ENCODE peak calls at places on chromosomes 2 and 18, in seven cellular contexts. I is K562, G is HCT116, O is SK-N-SH, Y is HepG2, L is H1, R is GM12878. Z is an unnamed sample.

GRCh38 chr2:172172513-172173217 is 70.0 kb upstream of the DLX2 start:
- DNase-seq in Y (peak), R (no peak), O (peak), L (peak), G (peak), I (peak), Z (peak)

GRCh38 chr2:118774458-118775133 is 72.9 kb downstream of the EN1 start:
- DNase-seq in L (peak), R (no peak), G (no peak), I (peak), Y (no peak), O (peak), Z (peak)

GRCh38 chr2:165115258-165115657 is 88.6 kb downstream of the SCN3A start:
- DNase-seq in Y (peak), L (no peak), R (no peak), I (no peak), O (no peak), G (no peak), Z (no peak)

GRCh38 chr2:53856272-53856671 is 3.5 kb downstream of the GPR75 start:
- DNase-seq in O (peak), I (no peak), L (no peak), R (no peak), G (no peak), Y (no peak), Z (no peak)

GRCh38 chr18:75201273-75201898 is 7.6 kb downstream of the PTGR3 start:
- DNase-seq in I (no peak), L (no peak), O (no peak), Y (no peak), R (no peak), G (no peak), Z (no peak)

GRCh38 chr2:30768708-30769580 is 38.3 kb downstream of the CAPN13 start:
- DNase-seq in O (no peak), G (no peak), I (no peak), Y (no peak), L (no peak), R (no peak), Z (no peak)

GRCh38 chr2:160680974-160681373 is 187.4 kb upstream of the RBMS1 start:
- DNase-seq in O (no peak), I (no peak), G (no peak), L (no peak), R (no peak), Y (no peak), Z (no peak)

GRCh38 chr2:74333175-74333574 is 10.0 kb downstream of the SLC4A5 start:
- DNase-seq in R (no peak), L (peak), I (no peak), O (peak), G (peak), Y (peak), Z (no peak)

GRCh38 chr2:37711831-37712230 is 40.4 kb upstream of the CDC42EP3 start:
- DNase-seq in L (no peak), R (no peak), G (no peak), I (no peak), O (no peak), Y (no peak), Z (no peak)

GRCh38 chr2:46119453-46119852 is 177.8 kb upstream of the EPAS1 start:
- DNase-seq in Y (peak), I (no peak), O (peak), R (no peak), G (no peak), L (no peak), Z (no peak)

GRCh38 chr2:232438951-232439757 is 16.8 kb upstream of the ALPI start:
- DNase-seq in I (peak), L (peak), O (peak), Y (no peak), R (no peak), G (no peak), Z (peak)

GRCh38 chr2:95353055-95353575 is 49.4 kb upstream of the FAHD2A start:
- DNase-seq in R (no peak), Y (no peak), L (peak), G (no peak), O (no peak), I (no peak), Z (no peak)

GRCh38 chr2:18399601-18400000 is 160.9 kb downstream of the RDH14 start:
- DNase-seq in R (no peak), I (no peak), Y (no peak), L (no peak), G (no peak), O (no peak), Z (no peak)

GRCh38 chr2:44010266-44010665 is 14.5 kb upstream of the LRPPRC start:
- DNase-seq in G (no peak), O (no peak), I (no peak), L (no peak), R (no peak), Y (no peak), Z (no peak)

GRCh38 chr2:197575987-197576386 is 60.1 kb downstream of the MOB4 start:
- DNase-seq in L (no peak), I (no peak), O (no peak), R (no peak), G (no peak), Y (no peak), Z (no peak)

GRCh38 chr18:44588466-44588865 is 92.2 kb upstream of the SETBP1 start:
- DNase-seq in Y (no peak), R (no peak), O (no peak), L (no peak), G (no peak), I (no peak), Z (no peak)

DNA sequence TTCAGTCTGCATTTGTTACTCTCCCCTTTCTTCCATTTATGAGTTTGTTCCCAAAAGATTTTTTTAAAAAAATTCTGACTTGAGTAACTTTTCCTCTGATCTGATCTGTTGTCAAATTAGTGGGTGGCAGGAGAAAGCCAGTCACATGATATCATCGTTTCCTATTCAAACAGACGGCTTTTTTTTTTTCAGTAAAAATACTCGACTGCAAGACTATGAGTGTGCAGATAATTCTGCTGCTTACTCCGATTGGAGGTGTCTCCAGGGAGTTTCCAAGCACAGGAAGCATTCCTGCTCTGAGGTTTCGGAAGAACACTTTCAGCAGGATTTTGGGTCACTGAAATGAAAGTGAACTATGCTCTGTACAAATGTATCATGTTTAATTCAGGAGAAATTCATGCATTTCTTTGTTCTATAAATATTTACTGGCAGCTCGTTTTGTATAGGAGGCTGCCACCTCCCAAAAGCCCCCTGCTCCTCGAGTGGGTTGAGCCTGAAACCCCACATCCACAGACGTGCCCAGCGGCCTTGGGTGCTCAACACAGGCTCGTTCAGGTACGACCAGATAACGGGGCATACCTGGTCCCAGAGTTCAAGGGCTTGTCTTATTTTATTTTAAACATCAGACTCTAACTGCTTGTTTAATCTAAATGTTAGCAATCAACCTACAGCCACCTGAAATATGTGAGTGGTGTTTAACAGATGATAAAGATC is 126.9 kb upstream of the ZNF516 start:
- DNase-seq in R (no peak), L (no peak), G (no peak), Y (no peak), I (no peak), O (no peak), Z (no peak)
- TF ChIP-seq JUND in R (no peak), L (no peak), G (no peak), Y (no peak), I (no peak), O (no peak), Z (no peak)

GRCh38 chr2:32064021-32064678 is 794 bp downstream of the SPAST start:
- DNase-seq in O (peak), L (no peak), G (no peak), Y (no peak), R (no peak), I (peak), Z (peak)
- TF ChIP-seq JUND in O (no peak), L (no peak), G (no peak), Y (no peak), R (no peak), I (no peak), Z (no peak)

GRCh38 chr18:26383454-26384270 is 157.4 kb downstream of the TAF4B start:
- DNase-seq in G (peak), I (peak), O (peak), L (no peak), Y (peak), R (peak), Z (no peak)
- TF ChIP-seq JUND in G (no peak), I (no peak), O (no peak), L (no peak), Y (no peak), R (no peak), Z (no peak)

GRCh38 chr2:241269707-241270520 is 45.6 kb downstream of the HDLBP start:
- DNase-seq in I (no peak), O (no peak), L (no peak), R (no peak), Y (no peak), G (no peak), Z (no peak)

GRCh38 chr2:241265506-241265905 is 50.0 kb downstream of the HDLBP start:
- DNase-seq in L (no peak), Y (no peak), O (no peak), G (no peak), R (no peak), I (no peak), Z (no peak)

GRCh38 chr2:241268306-241268705 is 47.2 kb downstream of the HDLBP start:
- DNase-seq in O (no peak), L (no peak), G (no peak), Y (no peak), I (no peak), R (no peak), Z (no peak)

GRCh38 chr2:241268716-241269445 is 46.6 kb downstream of the HDLBP start:
- DNase-seq in R (no peak), Y (no peak), O (no peak), I (no peak), L (no peak), G (no peak), Z (no peak)

DNA sequence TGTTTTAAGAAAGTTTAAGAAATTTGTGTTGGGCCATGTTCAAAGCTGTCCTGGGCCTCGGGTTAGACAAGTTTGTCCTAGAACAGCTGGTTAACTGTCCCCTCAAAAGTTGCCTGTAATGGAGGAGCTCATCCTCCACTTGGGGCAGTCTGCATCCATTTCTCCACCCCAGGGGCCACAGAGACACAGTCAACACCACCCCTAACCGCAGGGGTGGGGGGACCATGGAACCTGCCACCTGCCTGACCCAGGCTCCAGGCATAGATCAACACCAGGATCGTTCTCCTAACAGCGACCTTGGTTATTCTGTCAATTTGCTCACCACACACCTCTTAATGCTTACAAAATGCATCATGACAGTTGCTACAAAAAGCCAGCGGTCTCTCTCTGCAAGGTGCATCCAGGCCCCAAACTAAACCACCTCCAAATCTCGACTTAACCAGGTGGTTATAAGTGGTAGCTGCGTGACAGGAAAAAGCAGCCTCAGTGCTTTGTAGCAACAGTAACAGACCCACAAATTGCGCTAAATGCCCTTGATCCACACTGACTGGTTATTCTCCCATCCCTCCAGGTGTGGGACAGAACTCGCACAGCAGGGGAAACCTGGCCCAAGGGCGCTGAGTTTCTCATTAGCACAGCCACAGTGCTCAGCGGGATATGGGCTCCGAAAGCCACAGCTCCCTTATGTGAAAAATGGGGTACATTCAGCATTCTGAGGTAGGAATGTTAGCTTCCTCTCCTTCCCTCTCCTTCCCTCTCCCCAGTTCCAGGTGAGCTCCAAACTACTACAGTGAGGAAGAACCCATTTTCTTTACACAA is 48.0 kb downstream of the HDLBP start:
- DNase-seq in O (no peak), R (no peak), G (no peak), L (no peak), Y (peak), I (no peak), Z (no peak)
- TF ChIP-seq JUND in O (no peak), R (no peak), G (no peak), L (no peak), Y (no peak), I (no peak), Z (no peak)

DNA sequence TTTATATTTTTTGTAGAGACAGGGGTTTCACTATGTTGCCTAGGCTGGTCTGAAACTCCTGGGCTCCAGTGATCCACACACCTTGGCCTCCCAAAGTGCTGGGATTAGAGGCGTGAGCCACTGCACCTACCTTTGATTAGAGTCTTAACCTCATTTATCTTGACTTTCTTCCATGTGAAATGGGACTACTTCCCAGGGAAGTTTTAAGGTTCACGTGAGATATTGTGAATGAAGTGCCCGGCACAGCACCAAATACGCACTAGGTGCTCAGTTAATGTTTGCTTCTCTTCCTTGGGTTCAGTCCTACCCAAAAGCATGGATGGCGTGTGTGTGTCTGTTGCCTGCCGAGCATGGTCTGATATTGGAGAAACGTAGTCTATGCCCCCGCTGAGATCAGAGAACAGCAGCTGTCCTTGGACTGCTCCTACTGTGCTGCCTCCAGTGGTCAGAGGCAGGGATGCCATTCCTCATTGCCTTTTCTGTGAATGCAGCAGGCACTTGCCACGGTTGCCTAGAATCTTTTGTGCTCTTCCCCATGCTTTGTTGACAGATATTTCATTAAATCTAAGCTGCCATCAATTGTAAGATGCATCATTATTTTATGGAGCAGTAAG is 12.3 kb upstream of the TFCP2L1 start:
- DNase-seq in R (no peak), L (no peak), Y (peak), G (peak), I (peak), O (peak), Z (no peak)
- TF ChIP-seq JUND in R (no peak), L (no peak), Y (no peak), G (no peak), I (no peak), O (no peak), Z (no peak)

Z was measured in T47D.